ENCODE peak calls at places on chromosomes 3 and 15, in ten cellular contexts. One of them, this sample, is unnamed.

GRCh38 chr3:176584413-176585176 is 612.7 kb downstream of the TBL1XR1 start:
- DNase-seq in fibroblast of lung: peak
- DNase-seq in AG09309: peak
- DNase-seq in body of pancreas: no peak
- DNase-seq in fibroblast of mammary gland: peak
- DNase-seq in mucosa of descending colon: no peak
- DNase-seq in fibroblast of pulmonary artery: peak
- DNase-seq in psoas muscle: no peak
- DNase-seq in left lung: no peak
- DNase-seq in tibial artery: no peak
- DNase-seq in this sample: peak

GRCh38 chr3:178645503-178645902 is 109.3 kb downstream of the KCNMB2 start:
- DNase-seq in tibial artery: no peak
- DNase-seq in left lung: no peak
- DNase-seq in psoas muscle: no peak
- DNase-seq in fibroblast of pulmonary artery: no peak
- DNase-seq in AG09309: no peak
- DNase-seq in body of pancreas: no peak
- DNase-seq in fibroblast of lung: no peak
- DNase-seq in fibroblast of mammary gland: no peak
- DNase-seq in mucosa of descending colon: no peak
- DNase-seq in this sample: no peak

GRCh38 chr3:14927308-14927707 is 20.1 kb upstream of the NR2C2 start:
- DNase-seq in fibroblast of mammary gland: no peak
- DNase-seq in fibroblast of pulmonary artery: no peak
- DNase-seq in left lung: no peak
- DNase-seq in AG09309: no peak
- DNase-seq in mucosa of descending colon: no peak
- DNase-seq in fibroblast of lung: no peak
- DNase-seq in psoas muscle: no peak
- DNase-seq in tibial artery: no peak
- DNase-seq in body of pancreas: no peak
- DNase-seq in this sample: no peak

GRCh38 chr3:26438981-26439884 is 183.3 kb upstream of the LRRC3B start:
- DNase-seq in fibroblast of lung: no peak
- DNase-seq in psoas muscle: no peak
- DNase-seq in fibroblast of pulmonary artery: no peak
- DNase-seq in AG09309: no peak
- DNase-seq in tibial artery: no peak
- DNase-seq in mucosa of descending colon: no peak
- DNase-seq in fibroblast of mammary gland: no peak
- DNase-seq in left lung: no peak
- DNase-seq in body of pancreas: peak
- DNase-seq in this sample: no peak

GRCh38 chr15:69522361-69522760 is 69.7 kb downstream of the RPLP1 start:
- DNase-seq in tibial artery: no peak
- DNase-seq in body of pancreas: peak
- DNase-seq in fibroblast of pulmonary artery: no peak
- DNase-seq in left lung: no peak
- DNase-seq in AG09309: no peak
- DNase-seq in psoas muscle: no peak
- DNase-seq in fibroblast of mammary gland: no peak
- DNase-seq in mucosa of descending colon: no peak
- DNase-seq in fibroblast of lung: no peak
- DNase-seq in this sample: no peak

GRCh38 chr15:87508086-87508485 is 748.5 kb downstream of the NTRK3 start:
- DNase-seq in body of pancreas: no peak
- DNase-seq in tibial artery: no peak
- DNase-seq in psoas muscle: no peak
- DNase-seq in fibroblast of pulmonary artery: no peak
- DNase-seq in left lung: no peak
- DNase-seq in mucosa of descending colon: no peak
- DNase-seq in fibroblast of mammary gland: no peak
- DNase-seq in AG09309: no peak
- DNase-seq in fibroblast of lung: no peak
- DNase-seq in this sample: no peak

GRCh38 chr3:170410428-170411029 is 8.1 kb upstream of the CLDN11 start:
- DNase-seq in body of pancreas: no peak
- DNase-seq in left lung: no peak
- DNase-seq in fibroblast of lung: no peak
- DNase-seq in fibroblast of pulmonary artery: peak
- DNase-seq in psoas muscle: no peak
- DNase-seq in fibroblast of mammary gland: peak
- DNase-seq in tibial artery: no peak
- DNase-seq in AG09309: peak
- DNase-seq in mucosa of descending colon: no peak
- DNase-seq in this sample: peak

GRCh38 chr3:23455084-23455483 is 252.0 kb downstream of the UBE2E2 start:
- DNase-seq in fibroblast of lung: peak
- DNase-seq in tibial artery: peak
- DNase-seq in mucosa of descending colon: no peak
- DNase-seq in fibroblast of pulmonary artery: peak
- DNase-seq in fibroblast of mammary gland: peak
- DNase-seq in psoas muscle: no peak
- DNase-seq in left lung: no peak
- DNase-seq in AG09309: peak
- DNase-seq in body of pancreas: no peak
- DNase-seq in this sample: peak

GRCh38 chr3:4708230-4708629 is 215.1 kb downstream of the ITPR1 start:
- DNase-seq in fibroblast of mammary gland: no peak
- DNase-seq in left lung: no peak
- DNase-seq in fibroblast of pulmonary artery: no peak
- DNase-seq in AG09309: no peak
- DNase-seq in mucosa of descending colon: no peak
- DNase-seq in fibroblast of lung: no peak
- DNase-seq in body of pancreas: no peak
- DNase-seq in tibial artery: no peak
- DNase-seq in psoas muscle: no peak
- DNase-seq in this sample: no peak

GRCh38 chr3:4707324-4707723 is 214.2 kb downstream of the ITPR1 start:
- DNase-seq in tibial artery: no peak
- DNase-seq in left lung: no peak
- DNase-seq in mucosa of descending colon: no peak
- DNase-seq in AG09309: no peak
- DNase-seq in psoas muscle: no peak
- DNase-seq in fibroblast of mammary gland: no peak
- DNase-seq in body of pancreas: no peak
- DNase-seq in fibroblast of pulmonary artery: no peak
- DNase-seq in fibroblast of lung: no peak
- DNase-seq in this sample: no peak

GRCh38 chr3:4704552-4704951 is 211.4 kb downstream of the ITPR1 start:
- DNase-seq in mucosa of descending colon: no peak
- DNase-seq in tibial artery: no peak
- DNase-seq in fibroblast of mammary gland: no peak
- DNase-seq in fibroblast of lung: no peak
- DNase-seq in body of pancreas: no peak
- DNase-seq in fibroblast of pulmonary artery: no peak
- DNase-seq in left lung: no peak
- DNase-seq in psoas muscle: no peak
- DNase-seq in AG09309: no peak
- DNase-seq in this sample: no peak

GRCh38 chr3:4698125-4698821 is 205.1 kb downstream of the ITPR1 start:
- DNase-seq in mucosa of descending colon: no peak
- DNase-seq in body of pancreas: no peak
- DNase-seq in tibial artery: no peak
- DNase-seq in fibroblast of mammary gland: no peak
- DNase-seq in AG09309: no peak
- DNase-seq in psoas muscle: no peak
- DNase-seq in fibroblast of pulmonary artery: no peak
- DNase-seq in left lung: no peak
- DNase-seq in fibroblast of lung: no peak
- DNase-seq in this sample: no peak

DNA sequence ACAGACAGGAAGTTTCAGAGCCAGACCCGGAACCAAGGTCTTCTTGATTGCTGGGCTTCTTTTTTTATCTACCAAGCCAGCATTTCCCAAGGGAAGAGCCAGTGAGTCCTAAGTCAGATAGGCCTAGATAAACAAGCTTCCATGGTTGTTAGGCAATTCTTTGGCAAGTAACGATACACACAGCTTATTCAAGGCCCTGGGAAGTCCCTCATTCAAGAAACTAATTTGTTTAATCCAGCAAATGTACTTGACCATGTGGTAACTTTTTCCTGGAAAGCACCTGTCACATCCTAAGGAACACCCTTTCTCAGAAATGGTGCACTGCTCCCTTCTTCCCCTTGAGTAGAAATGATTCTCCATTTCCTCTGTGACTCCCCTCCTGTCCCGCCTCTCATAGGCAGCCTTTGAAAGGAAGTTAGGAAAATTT is 209.9 kb downstream of the ITPR1 start:
- DNase-seq in fibroblast of lung: peak
- DNase-seq in mucosa of descending colon: no peak
- DNase-seq in body of pancreas: no peak
- DNase-seq in fibroblast of pulmonary artery: peak
- DNase-seq in left lung: no peak
- DNase-seq in tibial artery: no peak
- DNase-seq in psoas muscle: no peak
- DNase-seq in fibroblast of mammary gland: no peak
- DNase-seq in AG09309: no peak
- DNase-seq in this sample: peak
- TF ChIP-seq CTCF in fibroblast of lung: no peak
- TF ChIP-seq CTCF in mucosa of descending colon: no peak
- TF ChIP-seq CTCF in body of pancreas: no peak
- TF ChIP-seq CTCF in fibroblast of pulmonary artery: no peak
- TF ChIP-seq CTCF in left lung: no peak
- TF ChIP-seq CTCF in tibial artery: no peak
- TF ChIP-seq CTCF in psoas muscle: no peak
- TF ChIP-seq CTCF in fibroblast of mammary gland: no peak
- TF ChIP-seq CTCF in AG09309: no peak
- TF ChIP-seq CTCF in this sample: no peak

DNA sequence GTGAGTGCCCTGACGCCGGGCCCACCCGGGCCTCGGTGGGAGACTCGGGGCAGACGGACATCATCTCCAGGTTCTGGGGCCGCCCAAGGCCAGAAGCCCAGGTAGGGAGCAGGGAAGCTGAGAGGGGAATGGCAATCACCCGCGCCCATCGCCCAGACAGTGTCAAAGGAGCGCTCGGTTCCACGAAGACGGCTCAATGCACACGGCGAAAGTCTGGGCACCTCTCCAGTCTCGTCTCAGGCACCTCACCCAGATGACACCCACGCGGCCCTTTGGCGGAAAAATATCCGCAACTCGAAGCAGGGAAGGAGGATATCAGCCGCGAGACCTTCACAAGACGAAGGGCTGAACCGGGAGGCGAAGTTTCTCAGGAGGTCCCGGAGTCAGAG is 942 bp downstream of the IL17RD start:
- DNase-seq in body of pancreas: peak
- DNase-seq in tibial artery: peak
- DNase-seq in mucosa of descending colon: no peak
- DNase-seq in left lung: peak
- DNase-seq in fibroblast of pulmonary artery: peak
- DNase-seq in psoas muscle: peak
- DNase-seq in AG09309: no peak
- DNase-seq in fibroblast of lung: peak
- DNase-seq in fibroblast of mammary gland: peak
- DNase-seq in this sample: peak
- H3K4me3 ChIP-seq in body of pancreas: no peak
- H3K4me3 ChIP-seq in tibial artery: peak
- H3K4me3 ChIP-seq in mucosa of descending colon: no peak
- H3K4me3 ChIP-seq in left lung: peak
- H3K4me3 ChIP-seq in fibroblast of pulmonary artery: peak
- H3K4me3 ChIP-seq in psoas muscle: peak
- H3K4me3 ChIP-seq in AG09309: peak
- H3K4me3 ChIP-seq in fibroblast of lung: peak
- H3K4me3 ChIP-seq in fibroblast of mammary gland: peak
- H3K4me3 ChIP-seq in this sample: peak

DNA sequence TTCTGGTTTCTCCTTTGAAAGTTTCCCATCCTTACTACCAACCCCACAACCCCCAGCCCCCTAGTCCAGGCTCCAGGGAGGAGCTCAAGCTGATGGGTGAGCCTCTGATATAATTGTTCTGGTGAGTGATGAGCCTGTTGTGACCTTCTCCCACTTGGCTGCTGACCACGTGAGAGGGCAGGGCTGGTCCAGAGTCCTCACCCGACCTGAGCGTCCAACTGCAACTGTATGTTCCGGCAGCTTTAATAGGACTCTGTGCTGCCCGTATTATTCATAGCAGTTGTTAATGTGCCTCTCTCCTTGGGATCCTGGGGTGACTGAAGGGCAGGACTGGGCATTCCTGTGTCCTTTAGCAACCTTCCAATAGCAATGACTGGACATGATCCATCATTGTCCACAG is 56.2 kb downstream of the B3GNT5 start:
- DNase-seq in psoas muscle: peak
- DNase-seq in AG09309: no peak
- DNase-seq in fibroblast of lung: no peak
- DNase-seq in tibial artery: no peak
- DNase-seq in body of pancreas: no peak
- DNase-seq in mucosa of descending colon: peak
- DNase-seq in fibroblast of mammary gland: peak
- DNase-seq in fibroblast of pulmonary artery: no peak
- DNase-seq in left lung: no peak
- DNase-seq in this sample: no peak
- TF ChIP-seq CTCF in psoas muscle: no peak
- TF ChIP-seq CTCF in AG09309: no peak
- TF ChIP-seq CTCF in fibroblast of lung: no peak
- TF ChIP-seq CTCF in tibial artery: no peak
- TF ChIP-seq CTCF in body of pancreas: no peak
- TF ChIP-seq CTCF in mucosa of descending colon: no peak
- TF ChIP-seq CTCF in fibroblast of mammary gland: no peak
- TF ChIP-seq CTCF in fibroblast of pulmonary artery: no peak
- TF ChIP-seq CTCF in left lung: no peak
- TF ChIP-seq CTCF in this sample: no peak

GRCh38 chr3:33885496-33885895 is 87.1 kb downstream of the PDCD6IP start:
- DNase-seq in fibroblast of pulmonary artery: no peak
- DNase-seq in psoas muscle: no peak
- DNase-seq in fibroblast of lung: no peak
- DNase-seq in fibroblast of mammary gland: no peak
- DNase-seq in tibial artery: no peak
- DNase-seq in AG09309: no peak
- DNase-seq in body of pancreas: no peak
- DNase-seq in mucosa of descending colon: no peak
- DNase-seq in left lung: no peak
- DNase-seq in this sample: no peak

GRCh38 chr3:33884701-33885100 is 86.3 kb downstream of the PDCD6IP start:
- DNase-seq in AG09309: no peak
- DNase-seq in psoas muscle: no peak
- DNase-seq in fibroblast of mammary gland: no peak
- DNase-seq in tibial artery: no peak
- DNase-seq in body of pancreas: no peak
- DNase-seq in fibroblast of lung: no peak
- DNase-seq in mucosa of descending colon: no peak
- DNase-seq in left lung: no peak
- DNase-seq in fibroblast of pulmonary artery: no peak
- DNase-seq in this sample: no peak

GRCh38 chr3:33884204-33884561 is 85.8 kb downstream of the PDCD6IP start:
- DNase-seq in mucosa of descending colon: no peak
- DNase-seq in fibroblast of pulmonary artery: peak
- DNase-seq in psoas muscle: no peak
- DNase-seq in fibroblast of mammary gland: peak
- DNase-seq in tibial artery: no peak
- DNase-seq in body of pancreas: no peak
- DNase-seq in fibroblast of lung: no peak
- DNase-seq in AG09309: no peak
- DNase-seq in left lung: no peak
- DNase-seq in this sample: peak

GRCh38 chr3:33882296-33882695 is 83.9 kb downstream of the PDCD6IP start:
- DNase-seq in left lung: no peak
- DNase-seq in fibroblast of pulmonary artery: no peak
- DNase-seq in mucosa of descending colon: no peak
- DNase-seq in fibroblast of mammary gland: no peak
- DNase-seq in AG09309: no peak
- DNase-seq in fibroblast of lung: no peak
- DNase-seq in body of pancreas: no peak
- DNase-seq in tibial artery: no peak
- DNase-seq in psoas muscle: no peak
- DNase-seq in this sample: no peak

GRCh38 chr3:33883538-33884203 is 85.2 kb downstream of the PDCD6IP start:
- DNase-seq in fibroblast of mammary gland: peak
- DNase-seq in tibial artery: no peak
- DNase-seq in mucosa of descending colon: no peak
- DNase-seq in fibroblast of lung: peak
- DNase-seq in psoas muscle: no peak
- DNase-seq in AG09309: no peak
- DNase-seq in body of pancreas: no peak
- DNase-seq in fibroblast of pulmonary artery: peak
- DNase-seq in left lung: no peak
- DNase-seq in this sample: peak
- H3K4me3 ChIP-seq in fibroblast of mammary gland: no peak
- H3K4me3 ChIP-seq in tibial artery: peak
- H3K4me3 ChIP-seq in mucosa of descending colon: no peak
- H3K4me3 ChIP-seq in fibroblast of lung: no peak
- H3K4me3 ChIP-seq in psoas muscle: peak
- H3K4me3 ChIP-seq in AG09309: no peak
- H3K4me3 ChIP-seq in body of pancreas: no peak
- H3K4me3 ChIP-seq in fibroblast of pulmonary artery: no peak
- H3K4me3 ChIP-seq in left lung: no peak
- H3K4me3 ChIP-seq in this sample: no peak